ENCODE peak calls at places on chromosomes 4 and X, in ten cellular contexts. One of them, this sample, is unnamed.

GRCh38 chr4:2451821-2452785 is 16.8 kb upstream of the RNF4 start:
- DNase-seq in upper lobe of right lung: peak
- DNase-seq in tibial nerve: no peak
- DNase-seq in endothelial cell: no peak
- DNase-seq in heart left ventricle: no peak
- DNase-seq in GM12865: no peak
- DNase-seq in heart right ventricle: no peak
- DNase-seq in psoas muscle: no peak
- DNase-seq in foreskin fibroblast: no peak
- DNase-seq in choroid plexus epithelial cell: no peak
- DNase-seq in this sample: no peak

GRCh38 chr4:140239311-140239710 is 85.3 kb upstream of the MAML3 start:
- DNase-seq in upper lobe of right lung: no peak
- DNase-seq in tibial nerve: no peak
- DNase-seq in endothelial cell: no peak
- DNase-seq in heart left ventricle: no peak
- DNase-seq in GM12865: no peak
- DNase-seq in heart right ventricle: no peak
- DNase-seq in psoas muscle: no peak
- DNase-seq in foreskin fibroblast: no peak
- DNase-seq in choroid plexus epithelial cell: no peak
- DNase-seq in this sample: no peak

GRCh38 chr4:107380836-107381438 is 339.1 kb downstream of the PAPSS1 start:
- DNase-seq in upper lobe of right lung: no peak
- DNase-seq in tibial nerve: no peak
- DNase-seq in endothelial cell: no peak
- DNase-seq in heart left ventricle: no peak
- DNase-seq in GM12865: no peak
- DNase-seq in heart right ventricle: no peak
- DNase-seq in psoas muscle: no peak
- DNase-seq in foreskin fibroblast: peak
- DNase-seq in choroid plexus epithelial cell: peak
- DNase-seq in this sample: no peak

GRCh38 chrX:150216716-150217115 is 146.4 kb upstream of the MAMLD1 start:
- DNase-seq in upper lobe of right lung: no peak
- DNase-seq in tibial nerve: no peak
- DNase-seq in endothelial cell: no peak
- DNase-seq in heart left ventricle: no peak
- DNase-seq in GM12865: no peak
- DNase-seq in heart right ventricle: no peak
- DNase-seq in psoas muscle: no peak
- DNase-seq in foreskin fibroblast: no peak
- DNase-seq in choroid plexus epithelial cell: no peak
- DNase-seq in this sample: no peak

GRCh38 chr4:185127021-185127925 is 15.8 kb upstream of the SLC25A4 start:
- DNase-seq in upper lobe of right lung: peak
- DNase-seq in tibial nerve: no peak
- DNase-seq in endothelial cell: peak
- DNase-seq in heart left ventricle: peak
- DNase-seq in GM12865: no peak
- DNase-seq in heart right ventricle: peak
- DNase-seq in psoas muscle: peak
- DNase-seq in foreskin fibroblast: no peak
- DNase-seq in choroid plexus epithelial cell: peak
- DNase-seq in this sample: peak

GRCh38 chr4:183324619-183325018 is 2.4 kb upstream of the CLDN24 start:
- DNase-seq in upper lobe of right lung: no peak
- DNase-seq in tibial nerve: no peak
- DNase-seq in endothelial cell: no peak
- DNase-seq in heart left ventricle: no peak
- DNase-seq in GM12865: no peak
- DNase-seq in heart right ventricle: no peak
- DNase-seq in psoas muscle: no peak
- DNase-seq in foreskin fibroblast: no peak
- DNase-seq in choroid plexus epithelial cell: no peak
- DNase-seq in this sample: no peak

GRCh38 chrX:132956421-132957210 is 1.8 kb downstream of the HS6ST2 start:
- DNase-seq in upper lobe of right lung: peak
- DNase-seq in tibial nerve: no peak
- DNase-seq in endothelial cell: peak
- DNase-seq in heart left ventricle: no peak
- DNase-seq in GM12865: no peak
- DNase-seq in heart right ventricle: peak
- DNase-seq in psoas muscle: peak
- DNase-seq in foreskin fibroblast: no peak
- DNase-seq in choroid plexus epithelial cell: no peak
- DNase-seq in this sample: no peak

GRCh38 chr4:99404595-99405287 is 30.4 kb downstream of the ADH7 start:
- DNase-seq in upper lobe of right lung: no peak
- DNase-seq in tibial nerve: no peak
- DNase-seq in endothelial cell: no peak
- DNase-seq in heart left ventricle: peak
- DNase-seq in GM12865: peak
- DNase-seq in heart right ventricle: no peak
- DNase-seq in psoas muscle: peak
- DNase-seq in foreskin fibroblast: peak
- DNase-seq in choroid plexus epithelial cell: peak
- DNase-seq in this sample: no peak

GRCh38 chrX:31215277-31215815 is 143.5 kb upstream of the FTHL17 start:
- DNase-seq in upper lobe of right lung: no peak
- DNase-seq in tibial nerve: no peak
- DNase-seq in endothelial cell: no peak
- DNase-seq in heart left ventricle: no peak
- DNase-seq in GM12865: no peak
- DNase-seq in heart right ventricle: no peak
- DNase-seq in psoas muscle: no peak
- DNase-seq in foreskin fibroblast: no peak
- DNase-seq in choroid plexus epithelial cell: no peak
- DNase-seq in this sample: no peak

GRCh38 chrX:31212856-31213748 is 141.3 kb upstream of the FTHL17 start:
- DNase-seq in upper lobe of right lung: no peak
- DNase-seq in tibial nerve: no peak
- DNase-seq in endothelial cell: no peak
- DNase-seq in heart left ventricle: no peak
- DNase-seq in GM12865: no peak
- DNase-seq in heart right ventricle: no peak
- DNase-seq in psoas muscle: no peak
- DNase-seq in foreskin fibroblast: no peak
- DNase-seq in choroid plexus epithelial cell: no peak
- DNase-seq in this sample: no peak

GRCh38 chrX:31209005-31209612 is 137.3 kb upstream of the FTHL17 start:
- DNase-seq in upper lobe of right lung: no peak
- DNase-seq in tibial nerve: no peak
- DNase-seq in endothelial cell: no peak
- DNase-seq in heart left ventricle: no peak
- DNase-seq in GM12865: no peak
- DNase-seq in heart right ventricle: no peak
- DNase-seq in psoas muscle: no peak
- DNase-seq in foreskin fibroblast: peak
- DNase-seq in choroid plexus epithelial cell: no peak
- DNase-seq in this sample: no peak

GRCh38 chrX:31217111-31217510 is 145.3 kb upstream of the FTHL17 start:
- DNase-seq in upper lobe of right lung: no peak
- DNase-seq in tibial nerve: no peak
- DNase-seq in endothelial cell: no peak
- DNase-seq in heart left ventricle: no peak
- DNase-seq in GM12865: no peak
- DNase-seq in heart right ventricle: no peak
- DNase-seq in psoas muscle: no peak
- DNase-seq in foreskin fibroblast: no peak
- DNase-seq in choroid plexus epithelial cell: no peak
- DNase-seq in this sample: no peak

DNA sequence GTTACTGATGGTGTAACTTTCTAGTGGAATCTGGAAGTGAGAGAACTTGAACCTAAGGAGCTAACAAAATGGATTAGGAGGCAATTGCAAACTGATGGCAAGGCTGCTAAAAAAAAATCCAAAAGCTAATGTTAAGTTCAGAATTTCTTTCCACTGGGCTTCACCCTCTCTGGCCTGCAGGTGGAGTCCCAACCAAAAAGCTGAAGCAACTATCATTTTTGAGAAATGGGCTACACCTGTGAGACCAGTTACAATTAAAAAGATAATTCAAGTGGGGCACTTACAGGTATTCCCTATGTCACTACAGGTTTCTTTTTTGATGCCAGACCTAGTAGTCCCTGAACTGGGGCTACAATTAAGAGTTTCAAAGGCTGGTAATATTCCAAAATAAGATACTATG is 142.1 kb upstream of the FTHL17 start:
- DNase-seq in upper lobe of right lung: no peak
- DNase-seq in tibial nerve: no peak
- DNase-seq in endothelial cell: peak
- DNase-seq in heart left ventricle: no peak
- DNase-seq in GM12865: peak
- DNase-seq in heart right ventricle: no peak
- DNase-seq in psoas muscle: no peak
- DNase-seq in foreskin fibroblast: no peak
- DNase-seq in choroid plexus epithelial cell: peak
- DNase-seq in this sample: no peak
- TF ChIP-seq CTCF in upper lobe of right lung: peak
- TF ChIP-seq CTCF in tibial nerve: peak
- TF ChIP-seq CTCF in endothelial cell: no peak
- TF ChIP-seq CTCF in heart left ventricle: peak
- TF ChIP-seq CTCF in GM12865: peak
- TF ChIP-seq CTCF in heart right ventricle: peak
- TF ChIP-seq CTCF in psoas muscle: peak
- TF ChIP-seq CTCF in foreskin fibroblast: peak
- TF ChIP-seq CTCF in choroid plexus epithelial cell: peak
- TF ChIP-seq CTCF in this sample: no peak

DNA sequence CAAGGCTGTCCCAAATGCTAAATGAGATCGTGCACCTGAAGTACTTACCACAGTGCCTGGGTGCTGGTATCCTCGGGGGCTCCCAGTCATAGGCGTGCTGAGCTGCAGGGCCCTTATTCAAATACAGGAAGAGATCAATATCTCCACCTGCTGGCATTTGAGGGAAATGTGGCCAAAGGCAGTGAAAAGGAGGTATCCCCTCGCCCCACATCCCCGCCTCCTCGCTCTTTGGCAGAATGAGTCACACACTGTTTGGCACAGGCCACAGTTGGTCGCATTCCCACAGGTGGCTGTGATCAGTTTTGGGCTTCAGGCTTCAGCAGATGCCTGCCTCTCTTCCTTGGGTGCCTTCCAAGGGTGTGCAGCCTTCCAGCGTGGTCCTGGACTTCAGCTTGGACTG is 28.4 kb downstream of the ZNF185 start:
- DNase-seq in upper lobe of right lung: no peak
- DNase-seq in tibial nerve: peak
- DNase-seq in endothelial cell: peak
- DNase-seq in heart left ventricle: no peak
- DNase-seq in GM12865: peak
- DNase-seq in heart right ventricle: no peak
- DNase-seq in psoas muscle: no peak
- DNase-seq in foreskin fibroblast: peak
- DNase-seq in choroid plexus epithelial cell: peak
- DNase-seq in this sample: no peak
- TF ChIP-seq CTCF in upper lobe of right lung: peak
- TF ChIP-seq CTCF in tibial nerve: no peak
- TF ChIP-seq CTCF in endothelial cell: no peak
- TF ChIP-seq CTCF in heart left ventricle: peak
- TF ChIP-seq CTCF in GM12865: peak
- TF ChIP-seq CTCF in heart right ventricle: peak
- TF ChIP-seq CTCF in psoas muscle: peak
- TF ChIP-seq CTCF in foreskin fibroblast: peak
- TF ChIP-seq CTCF in choroid plexus epithelial cell: peak
- TF ChIP-seq CTCF in this sample: no peak

GRCh38 chr4:45554423-45554822 is 569.4 kb downstream of the GABRG1 start:
- DNase-seq in upper lobe of right lung: no peak
- DNase-seq in tibial nerve: no peak
- DNase-seq in endothelial cell: no peak
- DNase-seq in heart left ventricle: no peak
- DNase-seq in GM12865: no peak
- DNase-seq in heart right ventricle: no peak
- DNase-seq in psoas muscle: no peak
- DNase-seq in foreskin fibroblast: no peak
- DNase-seq in choroid plexus epithelial cell: peak
- DNase-seq in this sample: no peak

DNA sequence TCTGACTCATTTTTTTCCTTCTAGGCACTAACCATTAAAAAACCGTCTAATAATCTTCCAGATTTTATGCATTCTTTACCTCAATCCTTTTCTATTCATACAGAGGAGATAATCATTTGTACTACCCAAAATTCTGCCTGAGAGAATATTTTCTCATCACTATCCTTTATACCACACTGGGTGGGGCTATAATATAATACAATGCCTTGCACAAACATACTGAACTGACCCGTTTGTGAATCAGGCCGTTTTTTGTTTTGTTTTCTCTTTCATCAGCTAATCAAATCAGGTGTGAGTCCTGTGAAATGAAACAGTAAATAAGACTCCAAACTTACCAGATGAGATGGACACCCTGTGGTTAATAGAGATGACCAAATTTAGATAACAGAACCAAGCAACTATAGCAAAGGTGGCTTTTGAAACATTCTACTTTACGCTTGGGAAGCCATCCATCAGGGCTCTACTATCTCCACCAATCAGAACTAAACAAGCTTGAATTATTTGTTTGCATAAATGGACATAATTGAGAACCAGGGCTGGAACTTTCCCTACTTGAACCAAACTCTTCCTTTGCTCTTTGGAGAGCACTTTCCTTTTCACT is 573.0 kb downstream of the GABRG1 start:
- DNase-seq in upper lobe of right lung: no peak
- DNase-seq in tibial nerve: no peak
- DNase-seq in endothelial cell: no peak
- DNase-seq in heart left ventricle: no peak
- DNase-seq in GM12865: peak
- DNase-seq in heart right ventricle: no peak
- DNase-seq in psoas muscle: no peak
- DNase-seq in foreskin fibroblast: no peak
- DNase-seq in choroid plexus epithelial cell: no peak
- DNase-seq in this sample: no peak
- TF ChIP-seq CTCF in upper lobe of right lung: no peak
- TF ChIP-seq CTCF in tibial nerve: no peak
- TF ChIP-seq CTCF in endothelial cell: no peak
- TF ChIP-seq CTCF in heart left ventricle: no peak
- TF ChIP-seq CTCF in GM12865: no peak
- TF ChIP-seq CTCF in heart right ventricle: peak
- TF ChIP-seq CTCF in psoas muscle: no peak
- TF ChIP-seq CTCF in foreskin fibroblast: no peak
- TF ChIP-seq CTCF in choroid plexus epithelial cell: no peak
- TF ChIP-seq CTCF in this sample: no peak

DNA sequence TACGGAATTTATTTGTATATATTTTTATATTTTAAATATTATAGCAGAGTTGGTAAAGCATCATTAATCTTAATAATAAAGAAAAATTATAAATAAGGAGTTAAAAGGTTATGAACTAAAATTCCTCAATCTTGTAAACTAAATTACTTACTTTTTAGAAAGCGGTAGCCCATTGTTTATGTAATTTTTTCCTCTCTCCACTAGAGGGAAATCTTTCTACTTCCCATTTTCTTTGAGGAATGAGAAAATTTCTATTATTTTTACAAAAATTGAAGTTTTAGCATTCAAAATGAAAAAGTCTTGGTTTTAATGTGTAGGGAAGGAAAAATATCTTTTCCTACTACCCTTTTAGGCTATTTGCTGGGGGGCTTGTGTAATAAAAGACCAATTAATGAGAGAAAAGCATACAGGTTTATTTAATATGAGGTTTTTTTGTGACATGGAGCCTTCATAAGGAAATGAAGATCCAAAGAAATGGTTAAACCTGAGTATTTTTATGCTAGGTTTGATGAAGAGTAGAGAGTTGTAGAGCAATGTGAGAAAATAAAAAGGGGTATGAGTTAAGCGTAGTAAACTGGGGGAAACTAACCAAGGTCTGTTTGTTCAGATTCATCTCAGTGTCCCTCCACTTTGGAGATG is 68.7 kb upstream of the ADAD1 start:
- DNase-seq in upper lobe of right lung: no peak
- DNase-seq in tibial nerve: no peak
- DNase-seq in endothelial cell: no peak
- DNase-seq in heart left ventricle: no peak
- DNase-seq in GM12865: no peak
- DNase-seq in heart right ventricle: no peak
- DNase-seq in psoas muscle: no peak
- DNase-seq in foreskin fibroblast: peak
- DNase-seq in choroid plexus epithelial cell: peak
- DNase-seq in this sample: no peak
- TF ChIP-seq CTCF in upper lobe of right lung: peak
- TF ChIP-seq CTCF in tibial nerve: peak
- TF ChIP-seq CTCF in endothelial cell: peak
- TF ChIP-seq CTCF in heart left ventricle: peak
- TF ChIP-seq CTCF in GM12865: peak
- TF ChIP-seq CTCF in heart right ventricle: peak
- TF ChIP-seq CTCF in psoas muscle: peak
- TF ChIP-seq CTCF in foreskin fibroblast: peak
- TF ChIP-seq CTCF in choroid plexus epithelial cell: peak
- TF ChIP-seq CTCF in this sample: peak